ENCODE peak calls at places on chromosomes 13 and 19, in five cellular contexts. Q is adrenal gland, C is tibial artery, J is upper lobe of right lung, H is WERI-Rb-1. U is an unnamed sample.

GRCh38 chr19:41263042-41263849 is 926 bp upstream of the HNRNPUL1 start:
- DNase-seq in H (peak), Q (peak), C (peak), J (peak), U (peak)

GRCh38 chr13:71610876-71611275 is 256.1 kb downstream of the DACH1 start:
- DNase-seq in J (no peak), C (no peak), H (no peak), Q (no peak), U (no peak)

GRCh38 chr13:113765241-113765910 is 6.3 kb downstream of the TMEM255B start:
- DNase-seq in J (peak), C (peak), H (no peak), Q (no peak), U (no peak)

GRCh38 chr19:18660051-18660910 is 23.2 kb upstream of the CRTC1 start:
- DNase-seq in H (no peak), C (peak), J (peak), Q (peak), U (no peak)

GRCh38 chr13:32047088-32047487 is 15.5 kb downstream of the FRY start:
- DNase-seq in H (no peak), C (no peak), J (no peak), Q (no peak), U (no peak)

GRCh38 chr13:104980571-104980970 is 1554.9 kb downstream of the EFNB2 start:
- DNase-seq in H (no peak), J (no peak), Q (no peak), C (no peak), U (peak)

GRCh38 chr19:35717665-35718344 is at the start of gene KMT2B:
- DNase-seq in Q (no peak), C (no peak), J (no peak), H (peak), U (no peak)

GRCh38 chr13:112895521-112896465 is 73.2 kb upstream of the MCF2L start:
- DNase-seq in J (no peak), H (no peak), C (no peak), Q (no peak), U (no peak)

GRCh38 chr19:16355293-16356043 is 30.8 kb downstream of the KLF2 start:
- DNase-seq in C (no peak), H (no peak), Q (no peak), J (no peak), U (no peak)

GRCh38 chr13:66673401-66673800 is 556.7 kb downstream of the PCDH9 start:
- DNase-seq in J (no peak), Q (no peak), H (no peak), C (no peak), U (peak)

GRCh38 chr13:61727714-61728275 is 312.1 kb upstream of the PCDH20 start:
- DNase-seq in C (no peak), Q (no peak), J (no peak), H (no peak), U (no peak)

GRCh38 chr13:114269281-114269770 is 12.1 kb upstream of the UPF3A start:
- DNase-seq in J (no peak), C (no peak), H (no peak), Q (no peak), U (no peak)

GRCh38 chr19:43416951-43417623 is 2.4 kb downstream of the TEX101 start:
- DNase-seq in C (no peak), Q (no peak), H (no peak), J (no peak), U (no peak)

GRCh38 chr19:5293607-5294089 is 47.0 kb downstream of the PTPRS start:
- DNase-seq in Q (peak), C (no peak), H (peak), J (peak), U (peak)

GRCh38 chr13:86082116-86082515 is 282.9 kb upstream of the SLITRK6 start:
- DNase-seq in J (no peak), Q (no peak), H (no peak), C (no peak), U (no peak)

GRCh38 chr13:30722361-30722760 is 13.0 kb upstream of the ALOX5AP start:
- DNase-seq in H (no peak), C (no peak), J (no peak), Q (no peak), U (no peak)

GRCh38 chr13:113855012-113855921 is 8.6 kb downstream of the GAS6 start:
- DNase-seq in C (peak), Q (no peak), J (no peak), H (no peak), U (no peak)

GRCh38 chr13:44413095-44413494 is 39.5 kb downstream of the SERP2 start:
- DNase-seq in H (no peak), C (no peak), Q (no peak), J (no peak), U (no peak)

GRCh38 chr13:47788844-47789243 is 212.2 kb downstream of the SUCLA2 start:
- DNase-seq in Q (no peak), J (no peak), C (no peak), H (no peak), U (no peak)

GRCh38 chr19:46428278-46429141 is at the start of gene PNMA8C:
- DNase-seq in Q (peak), J (peak), H (no peak), C (peak), U (peak)

GRCh38 chr13:29884671-29885424 is 34.4 kb upstream of the UBL3 start:
- DNase-seq in J (no peak), C (no peak), H (no peak), Q (no peak), U (peak)

GRCh38 chr13:79869326-79869725 is 388.4 kb downstream of the NDFIP2 start:
- DNase-seq in H (no peak), Q (no peak), J (no peak), C (no peak), U (no peak)

GRCh38 chr19:17835182-17836006 is 12.4 kb downstream of the JAK3 start:
- DNase-seq in Q (no peak), J (no peak), H (no peak), C (no peak), U (no peak)

GRCh38 chr13:55359067-55359466 is 1781.7 kb upstream of the PRR20A start:
- DNase-seq in H (no peak), Q (no peak), J (no peak), C (no peak), U (no peak)

GRCh38 chr13:46113596-46113995 is 8.8 kb upstream of the CPB2 start:
- DNase-seq in J (no peak), Q (no peak), C (no peak), H (no peak), U (no peak)
- H3K27ac ChIP-seq in J (no peak), Q (no peak), C (no peak), H (no peak), U (no peak)

DNA sequence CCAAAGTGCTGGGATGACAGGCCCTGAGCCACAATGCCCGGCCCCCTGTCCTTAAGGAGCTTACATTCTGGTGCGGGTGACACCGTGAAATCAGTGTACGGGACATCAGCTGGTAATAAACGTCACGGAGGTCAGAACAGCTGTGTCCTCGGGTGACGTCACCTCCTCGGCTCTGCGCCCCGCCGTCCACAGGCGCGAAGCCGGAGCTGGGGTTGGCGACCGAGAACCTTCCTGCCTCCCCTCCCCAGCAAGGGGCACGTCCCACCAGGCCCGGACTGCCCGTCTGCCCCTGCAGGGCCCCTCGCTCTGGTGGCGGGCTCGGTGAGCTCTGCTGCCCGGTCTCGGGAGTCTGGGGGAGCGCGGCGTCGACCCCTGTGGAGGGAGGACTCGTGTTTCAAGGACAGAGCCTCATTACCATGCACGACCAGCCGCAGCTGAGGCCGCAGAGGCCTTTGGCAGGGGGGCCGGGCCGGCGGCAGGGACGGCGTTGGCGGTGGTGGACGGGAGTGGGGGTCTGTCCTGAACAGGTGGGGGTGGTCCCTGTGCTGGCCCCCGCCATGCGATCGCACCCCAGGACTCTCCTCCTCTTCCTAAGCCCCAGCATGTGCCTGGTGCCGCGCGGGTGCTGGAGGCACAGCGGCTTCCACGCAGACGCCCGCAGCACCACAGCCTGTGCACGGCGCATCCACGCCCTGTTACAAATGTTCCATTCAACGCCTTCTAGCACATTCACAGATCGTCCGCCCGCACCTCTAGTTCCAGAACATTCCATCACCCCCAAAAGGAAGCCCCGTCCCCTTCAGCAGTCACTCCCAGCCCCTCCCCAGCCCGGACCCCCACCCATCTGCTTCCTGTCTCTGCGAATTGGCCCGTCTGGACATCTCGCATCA is 5.4 kb downstream of the LINGO3 start:
- DNase-seq in H (no peak), J (no peak), C (no peak), Q (peak), U (peak)
- H3K4me3 ChIP-seq in H (no peak), J (no peak), C (no peak), Q (no peak), U (peak)

DNA sequence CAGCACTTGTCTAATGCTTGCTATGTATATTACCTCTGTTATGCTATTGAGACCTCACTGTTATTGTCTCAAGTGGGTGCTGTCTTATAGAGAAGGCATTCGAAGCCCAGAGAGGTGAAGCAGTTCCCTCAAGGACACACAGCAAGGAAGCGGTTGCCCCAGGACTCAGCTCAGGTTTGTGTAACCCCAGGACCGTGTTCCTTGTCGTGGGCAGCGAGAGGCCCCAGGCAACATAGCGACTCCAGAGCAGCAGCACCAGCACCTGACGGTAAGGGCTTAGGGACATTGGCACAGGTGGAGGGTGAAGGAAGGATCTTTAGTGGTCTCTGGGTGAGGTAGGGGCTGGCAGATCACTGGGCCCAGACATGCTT is 2.4 kb downstream of the KLK15 start:
- DNase-seq in H (no peak), J (no peak), C (no peak), Q (no peak), U (no peak)
- H3K27ac ChIP-seq in H (no peak), J (no peak), C (no peak), Q (no peak), U (no peak)

GRCh38 chr19:48870048-48870447 is 1.6 kb upstream of the PLEKHA4 start:
- DNase-seq in H (no peak), Q (no peak), C (no peak), J (no peak), U (no peak)

GRCh38 chr19:48867922-48868195 is 558 bp downstream of the PLEKHA4 start:
- DNase-seq in J (no peak), H (no peak), C (no peak), Q (no peak), U (no peak)

GRCh38 chr19:48868196-48868886 is at the start of gene PLEKHA4:
- DNase-seq in H (peak), J (peak), Q (peak), C (peak), U (peak)

GRCh38 chr19:48867119-48867921 is 1.1 kb downstream of the PLEKHA4 start:
- DNase-seq in J (no peak), Q (no peak), H (no peak), C (no peak), U (peak)

GRCh38 chr19:48866692-48867091 is 1.7 kb downstream of the PLEKHA4 start:
- DNase-seq in C (no peak), Q (no peak), H (no peak), J (no peak), U (no peak)
- H3K4me3 ChIP-seq in C (no peak), Q (no peak), H (no peak), J (no peak), U (no peak)

GRCh38 chr13:40064723-40065122 is 409.3 kb downstream of the COG6 start:
- DNase-seq in C (no peak), J (no peak), H (no peak), Q (no peak), U (peak)
- H3K27ac ChIP-seq in C (no peak), J (no peak), H (no peak), Q (no peak), U (no peak)

DNA sequence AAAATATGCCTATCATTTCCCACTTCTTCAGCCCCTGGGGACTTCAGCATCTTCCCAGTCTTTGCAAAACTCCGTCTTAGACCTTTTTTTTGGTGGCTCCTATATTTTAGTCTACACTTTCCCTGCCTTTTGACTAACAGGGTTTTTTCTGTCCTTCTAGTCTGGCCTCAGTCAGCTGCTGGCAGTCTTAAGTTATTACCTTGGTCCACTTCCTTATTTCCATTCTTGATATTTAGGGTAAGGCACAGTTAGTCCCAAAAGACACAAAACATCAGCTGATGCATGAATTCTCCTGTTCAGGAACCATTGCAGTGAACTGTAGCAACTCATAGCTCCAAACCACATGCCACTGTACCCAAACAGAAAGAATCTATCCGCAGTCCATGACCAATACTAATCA is 234.6 kb upstream of the RFC3 start:
- DNase-seq in Q (no peak), C (no peak), J (no peak), H (no peak), U (no peak)
- H3K4me3 ChIP-seq in Q (no peak), C (no peak), J (no peak), H (no peak), U (no peak)

GRCh38 chr13:111281751-111282311 is 38.6 kb upstream of the TEX29 start:
- DNase-seq in H (no peak), C (no peak), J (no peak), Q (no peak), U (no peak)

GRCh38 chr13:111282997-111283396 is 37.4 kb upstream of the TEX29 start:
- DNase-seq in C (no peak), J (no peak), Q (no peak), H (no peak), U (no peak)

GRCh38 chr13:111283457-111283856 is 37.0 kb upstream of the TEX29 start:
- DNase-seq in J (no peak), H (no peak), Q (no peak), C (no peak), U (no peak)

GRCh38 chr13:111280666-111281577 is 39.5 kb upstream of the TEX29 start:
- DNase-seq in Q (no peak), J (no peak), C (no peak), H (no peak), U (no peak)

GRCh38 chr13:111282425-111282824 is 38.0 kb upstream of the TEX29 start:
- DNase-seq in Q (no peak), J (no peak), C (no peak), H (no peak), U (no peak)
- H3K27ac ChIP-seq in Q (peak), J (peak), C (peak), H (no peak), U (no peak)

DNA sequence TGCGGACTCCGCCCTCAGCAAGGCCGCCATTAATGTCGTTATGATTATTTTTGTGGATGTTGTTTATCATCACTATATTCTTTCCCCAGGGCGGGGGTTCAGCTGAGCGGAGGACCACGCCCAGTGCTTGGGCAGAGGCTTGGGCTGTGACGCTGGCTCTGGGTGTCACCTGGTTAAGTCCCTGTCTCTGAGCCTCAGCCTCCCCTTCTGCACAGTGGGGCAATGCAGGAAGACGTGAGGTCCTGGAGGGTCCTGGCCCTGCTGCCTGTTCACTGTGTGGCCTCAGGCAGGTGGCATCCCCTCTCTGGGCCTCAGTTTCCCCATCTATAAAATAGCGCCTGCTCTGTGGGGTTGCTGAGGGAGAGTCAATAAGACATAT is 32.5 kb downstream of the NFIC start:
- DNase-seq in Q (no peak), H (no peak), J (no peak), C (no peak), U (no peak)
- H3K4me3 ChIP-seq in Q (no peak), H (no peak), J (peak), C (peak), U (no peak)